ENCODE peak calls at places on chromosomes 6 and 20, in four cellular contexts. F is K562, M is HepG2, I is GM12878. N is an unnamed sample.

GRCh38 chr20:48667481-48667880 is 160.3 kb downstream of the PREX1 start:
- DNase-seq in F (no peak), M (no peak), I (no peak), N (peak; percentile 26)

GRCh38 chr6:103983000-103983399 is 876.7 kb downstream of the HACE1 start:
- DNase-seq in F (no peak), M (no peak), I (no peak), N (peak; percentile 21)

GRCh38 chr6:155177369-155177961 is 86.3 kb upstream of the CLDN20 start:
- DNase-seq in F (peak; percentile 49), M (peak; percentile 72), I (no peak), N (peak; percentile 82)

GRCh38 chr6:141313986-141314385 is 818.7 kb upstream of the GJE1 start:
- DNase-seq in F (no peak), M (peak; percentile 10), I (no peak), N (no peak)

GRCh38 chr20:63572788-63573738 is 976 bp downstream of the HELZ2 start:
- DNase-seq in F (peak; percentile 49), M (peak; percentile 65), I (no peak), N (no peak)

GRCh38 chr6:130362128-130362527 is 3.7 kb upstream of the TMEM200A start:
- DNase-seq in F (peak; percentile 15), M (peak; percentile 25), I (no peak), N (no peak)

GRCh38 chr20:24938498-24938897 is 10.6 kb upstream of the CST7 start:
- DNase-seq in F (no peak), M (no peak), I (no peak), N (no peak)

GRCh38 chr6:11093065-11093590 is 506 bp upstream of the SMIM13 start:
- DNase-seq in F (no peak), M (no peak), I (no peak), N (no peak)

GRCh38 chr6:170276369-170277057 is 14.4 kb downstream of the DLL1 start:
- DNase-seq in F (no peak), M (no peak), I (no peak), N (no peak)

GRCh38 chr6:158377866-158378265 is 65.6 kb downstream of the TULP4 start:
- DNase-seq in F (no peak), M (no peak), I (no peak), N (no peak)

GRCh38 chr6:89295981-89296380 is 19.1 kb downstream of the GABRR2 start:
- DNase-seq in F (no peak), M (no peak), I (no peak), N (no peak)

GRCh38 chr6:170442596-170442995 is 110.5 kb downstream of the PSMB1 start:
- DNase-seq in F (no peak), M (no peak), I (no peak), N (no peak)

GRCh38 chr6:165245716-165246115 is 63.7 kb downstream of the C6orf118 start:
- DNase-seq in F (no peak), M (no peak), I (no peak), N (no peak)

GRCh38 chr6:31304683-31305082 is 32.8 kb upstream of the HLA-C start:
- DNase-seq in F (no peak), M (no peak), I (no peak), N (no peak)

GRCh38 chr6:54003316-54003715 is 107.9 kb upstream of the MLIP start:
- DNase-seq in F (no peak), M (no peak), I (no peak), N (no peak)

GRCh38 chr6:168103036-168103830 is 24.2 kb upstream of the FRMD1 start:
- DNase-seq in F (no peak), M (no peak), I (no peak), N (no peak)

GRCh38 chr20:55424968-55425367 is 580.4 kb downstream of the CBLN4 start:
- DNase-seq in F (no peak), M (no peak), I (no peak), N (no peak)

GRCh38 chr6:126542052-126542451 is 202.1 kb downstream of the CENPW start:
- DNase-seq in F (no peak), M (no peak), I (no peak), N (no peak)

GRCh38 chr6:16684896-16685554 is 76.2 kb downstream of the ATXN1 start:
- DNase-seq in F (no peak), M (no peak), I (peak; percentile 56), N (no peak)

GRCh38 chr20:44967207-44967807 is 995 bp downstream of the STK4 start:
- DNase-seq in F (no peak), M (peak; percentile 49), I (no peak), N (peak; percentile 14)

GRCh38 chr6:22153384-22154158 is 143.3 kb downstream of the PRL start:
- DNase-seq in F (no peak), M (no peak), I (no peak), N (no peak)

GRCh38 chr20:46998497-46999190 is 104.0 kb downstream of the EYA2 start:
- DNase-seq in F (no peak), M (no peak), I (no peak), N (no peak)

GRCh38 chr20:29878777-29879442 is 1378.6 kb upstream of the DEFB115 start:
- DNase-seq in F (no peak), M (no peak), I (no peak), N (no peak)

GRCh38 chr6:15260099-15260821 is 14.4 kb downstream of the JARID2 start:
- DNase-seq in F (no peak), M (no peak), I (no peak), N (no peak)

GRCh38 chr20:830011-830521 is 3.4 kb upstream of the FAM110A start:
- DNase-seq in F (no peak), M (no peak), I (no peak), N (no peak)

GRCh38 chr6:161010418-161010817 is 18.8 kb downstream of the MAP3K4 start:
- DNase-seq in F (no peak), M (no peak), I (no peak), N (no peak)

GRCh38 chr20:53949319-53949839 is 121.0 kb downstream of the BCAS1 start:
- DNase-seq in F (no peak), M (no peak), I (no peak), N (peak; percentile 63)

GRCh38 chr20:54068966-54069365 is 1.4 kb downstream of the BCAS1 start:
- DNase-seq in F (no peak), M (no peak), I (no peak), N (no peak)

GRCh38 chr6:79719248-79719975 is 88.3 kb downstream of the SH3BGRL2 start:
- DNase-seq in F (no peak), M (no peak), I (no peak), N (peak; percentile 15)

GRCh38 chr6:16504608-16505007 is 256.7 kb downstream of the ATXN1 start:
- DNase-seq in F (no peak), M (no peak), I (no peak), N (no peak)

GRCh38 chr6:129672883-129673631 is 36.9 kb downstream of the ARHGAP18 start:
- DNase-seq in F (no peak), M (peak; percentile 55), I (peak; percentile 60), N (peak; percentile 88)

GRCh38 chr6:41358503-41358902 is 23.1 kb downstream of the NCR2 start:
- DNase-seq in F (no peak), M (no peak), I (no peak), N (no peak)

GRCh38 chr6:134589512-134589911 is 271.6 kb upstream of the SGK1 start:
- DNase-seq in F (no peak), M (no peak), I (no peak), N (no peak)

GRCh38 chr6:46186583-46186982 is 15.8 kb upstream of the ENPP5 start:
- DNase-seq in F (no peak), M (no peak), I (no peak), N (peak; percentile 17)

GRCh38 chr6:141309295-141309694 is 823.4 kb upstream of the GJE1 start:
- DNase-seq in F (no peak), M (peak; percentile 3), I (no peak), N (no peak)

GRCh38 chr6:56440551-56440981 is 193.2 kb upstream of the COL21A1 start:
- DNase-seq in F (no peak), M (no peak), I (no peak), N (no peak)

GRCh38 chr6:129766959-129767728 is 57.2 kb upstream of the ARHGAP18 start:
- DNase-seq in F (peak; percentile 30), M (no peak), I (no peak), N (peak; percentile 57)

GRCh38 chr6:106087548-106088325 is 1.6 kb downstream of the PRDM1 start:
- DNase-seq in F (no peak), M (no peak), I (no peak), N (peak; percentile 55)

GRCh38 chr20:40343390-40343789 is 345.6 kb downstream of the MAFB start:
- DNase-seq in F (no peak), M (no peak), I (no peak), N (no peak)

GRCh38 chr6:151240861-151241642 is 1.3 kb downstream of the AKAP12 start:
- DNase-seq in F (no peak), M (no peak), I (no peak), N (peak; percentile 66)

GRCh38 chr6:159399953-159400352 is 230.8 kb downstream of the FNDC1 start:
- DNase-seq in F (no peak), M (no peak), I (no peak), N (no peak)
- H3K9ac ChIP-seq in F (no peak overlapping the region), M (no peak overlapping the region), I (no peak overlapping the region), N (no peak overlapping the region)

GRCh38 chr20:50561379-50562078 is 51.3 kb downstream of the PTPN1 start:
- DNase-seq in F (no peak), M (no peak), I (no peak), N (peak; percentile 97)
- TF ChIP-seq MYC in F (no peak), M (no peak), I (no peak), N (peak; percentile 27)

GRCh38 chr20:31845300-31845863 is at the start of gene FOXS1:
- DNase-seq in F (no peak), M (no peak), I (no peak), N (peak; percentile 17)
- H3K9ac ChIP-seq in F (no peak within 1 kb of the TSS), M (no peak within 1 kb of the TSS), I (no peak within 1 kb of the TSS), N (no peak within 1 kb of the TSS)

GRCh38 chr6:48080227-48081009 is 30.6 kb downstream of the PTCHD4 start:
- DNase-seq in F (no peak), M (peak; percentile 62), I (no peak), N (peak; percentile 72)
- TF ChIP-seq MYC in F (no peak), M (no peak), I (no peak), N (no peak)

GRCh38 chr20:2038161-2038560 is 44.3 kb upstream of the PDYN start:
- DNase-seq in F (no peak), M (no peak), I (no peak), N (no peak)

GRCh38 chr20:2037296-2037914 is 43.5 kb upstream of the PDYN start:
- DNase-seq in F (no peak), M (no peak), I (no peak), N (no peak)

DNA sequence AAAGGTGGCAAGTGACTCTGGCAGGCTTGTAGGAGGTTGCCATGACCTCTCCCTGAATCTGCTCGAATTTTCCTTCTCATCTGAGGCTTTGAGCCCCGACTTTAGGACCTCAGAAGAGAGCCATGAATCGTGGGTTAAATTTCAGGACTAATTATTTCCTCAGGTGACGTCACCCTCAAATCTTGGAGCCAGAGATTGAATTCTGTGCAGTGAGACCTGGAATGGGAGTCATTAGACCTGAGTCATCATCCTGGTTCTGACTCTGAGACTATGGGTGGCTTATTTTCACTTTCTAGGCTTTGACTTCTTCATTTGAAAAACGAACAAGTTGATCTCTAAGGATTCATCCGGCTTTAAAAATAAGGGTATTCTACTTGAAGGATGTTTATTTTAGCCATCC is 48.5 kb upstream of the PDYN start:
- DNase-seq in F (no peak), M (no peak), I (no peak), N (no peak)
- H3K9ac ChIP-seq in F (no peak overlapping the region), M (no peak overlapping the region), I (no peak overlapping the region), N (no peak overlapping the region)

N was measured in endothelial cell of umbilical vein.